ENCODE peak calls at places on chromosome 11, in seven cellular contexts. One of them, this sample, is unnamed.

GRCh38 chr11:872799-873198 is 30.1 kb downstream of the TSPAN4 start:
- DNase-seq in neuronal stem cell: no peak
- DNase-seq in mesendoderm: no peak
- DNase-seq in H9: no peak
- DNase-seq in trophoblast cell: no peak
- DNase-seq in mesenchymal stem cell: no peak
- DNase-seq in H1: no peak
- DNase-seq in this sample: no peak

GRCh38 chr11:20459865-20460264 is 72.3 kb downstream of the PRMT3 start:
- DNase-seq in mesendoderm: no peak
- DNase-seq in neuronal stem cell: no peak
- DNase-seq in mesenchymal stem cell: no peak
- DNase-seq in H1: no peak
- DNase-seq in H9: no peak
- DNase-seq in trophoblast cell: peak
- DNase-seq in this sample: no peak

GRCh38 chr11:58006940-58007339 is 16.7 kb upstream of the OR9Q1 start:
- DNase-seq in neuronal stem cell: no peak
- DNase-seq in trophoblast cell: no peak
- DNase-seq in H1: no peak
- DNase-seq in mesendoderm: no peak
- DNase-seq in mesenchymal stem cell: no peak
- DNase-seq in H9: no peak
- DNase-seq in this sample: peak

GRCh38 chr11:75591371-75591770 is 29.3 kb downstream of the SERPINH1 start:
- DNase-seq in trophoblast cell: no peak
- DNase-seq in neuronal stem cell: no peak
- DNase-seq in mesenchymal stem cell: no peak
- DNase-seq in H9: no peak
- DNase-seq in H1: no peak
- DNase-seq in mesendoderm: no peak
- DNase-seq in this sample: no peak

GRCh38 chr11:3905080-3905953 is 49.9 kb downstream of the STIM1 start:
- DNase-seq in mesenchymal stem cell: peak
- DNase-seq in trophoblast cell: peak
- DNase-seq in neuronal stem cell: no peak
- DNase-seq in H9: no peak
- DNase-seq in H1: no peak
- DNase-seq in mesendoderm: peak
- DNase-seq in this sample: peak

GRCh38 chr11:697811-698311 is 2.2 kb downstream of the TMEM80 start:
- DNase-seq in H9: peak
- DNase-seq in mesenchymal stem cell: peak
- DNase-seq in mesendoderm: no peak
- DNase-seq in neuronal stem cell: no peak
- DNase-seq in trophoblast cell: peak
- DNase-seq in H1: no peak
- DNase-seq in this sample: peak

GRCh38 chr11:75432911-75433321 is at the start of gene KLHL35:
- DNase-seq in H1: no peak
- DNase-seq in neuronal stem cell: no peak
- DNase-seq in trophoblast cell: no peak
- DNase-seq in mesenchymal stem cell: no peak
- DNase-seq in H9: peak
- DNase-seq in mesendoderm: no peak
- DNase-seq in this sample: no peak

GRCh38 chr11:116981216-116981887 is 116.9 kb downstream of the SIK3 start:
- DNase-seq in H1: no peak
- DNase-seq in mesendoderm: no peak
- DNase-seq in mesenchymal stem cell: no peak
- DNase-seq in neuronal stem cell: no peak
- DNase-seq in trophoblast cell: no peak
- DNase-seq in H9: no peak
- DNase-seq in this sample: no peak

GRCh38 chr11:127640822-127641485 is 640.4 kb upstream of the KIRREL3 start:
- DNase-seq in mesenchymal stem cell: peak
- DNase-seq in trophoblast cell: no peak
- DNase-seq in mesendoderm: no peak
- DNase-seq in H9: no peak
- DNase-seq in neuronal stem cell: no peak
- DNase-seq in H1: no peak
- DNase-seq in this sample: peak

GRCh38 chr11:47433991-47434786 is 8.0 kb upstream of the PSMC3 start:
- DNase-seq in mesendoderm: no peak
- DNase-seq in mesenchymal stem cell: no peak
- DNase-seq in H1: no peak
- DNase-seq in trophoblast cell: no peak
- DNase-seq in H9: no peak
- DNase-seq in neuronal stem cell: no peak
- DNase-seq in this sample: peak

GRCh38 chr11:116828632-116829524 is 829 bp upstream of the APOC3 start:
- DNase-seq in mesendoderm: peak
- DNase-seq in H1: no peak
- DNase-seq in neuronal stem cell: no peak
- DNase-seq in H9: no peak
- DNase-seq in mesenchymal stem cell: no peak
- DNase-seq in trophoblast cell: no peak
- DNase-seq in this sample: no peak

GRCh38 chr11:70384486-70385152 is 13.7 kb upstream of the CTTN start:
- DNase-seq in H1: no peak
- DNase-seq in mesendoderm: no peak
- DNase-seq in neuronal stem cell: no peak
- DNase-seq in H9: no peak
- DNase-seq in mesenchymal stem cell: no peak
- DNase-seq in trophoblast cell: no peak
- DNase-seq in this sample: no peak

GRCh38 chr11:14454861-14455632 is 44.6 kb downstream of the COPB1 start:
- DNase-seq in H9: no peak
- DNase-seq in trophoblast cell: peak
- DNase-seq in mesenchymal stem cell: peak
- DNase-seq in neuronal stem cell: peak
- DNase-seq in H1: no peak
- DNase-seq in mesendoderm: peak
- DNase-seq in this sample: peak

GRCh38 chr11:443542-444199 is 1.9 kb upstream of the ANO9 start:
- DNase-seq in mesendoderm: peak
- DNase-seq in mesenchymal stem cell: peak
- DNase-seq in H9: no peak
- DNase-seq in trophoblast cell: peak
- DNase-seq in neuronal stem cell: no peak
- DNase-seq in H1: no peak
- DNase-seq in this sample: peak

GRCh38 chr11:21625982-21626381 is 566.9 kb upstream of the ANO5 start:
- DNase-seq in mesendoderm: no peak
- DNase-seq in mesenchymal stem cell: no peak
- DNase-seq in H1: no peak
- DNase-seq in trophoblast cell: peak
- DNase-seq in H9: no peak
- DNase-seq in neuronal stem cell: no peak
- DNase-seq in this sample: no peak

GRCh38 chr11:126963603-126964353 is 36.8 kb downstream of the KIRREL3 start:
- DNase-seq in mesenchymal stem cell: no peak
- DNase-seq in H1: no peak
- DNase-seq in neuronal stem cell: no peak
- DNase-seq in trophoblast cell: no peak
- DNase-seq in mesendoderm: no peak
- DNase-seq in H9: no peak
- DNase-seq in this sample: peak

GRCh38 chr11:35792148-35792845 is 129.7 kb downstream of the TRIM44 start:
- DNase-seq in trophoblast cell: no peak
- DNase-seq in neuronal stem cell: no peak
- DNase-seq in mesenchymal stem cell: no peak
- DNase-seq in mesendoderm: no peak
- DNase-seq in H1: no peak
- DNase-seq in H9: no peak
- DNase-seq in this sample: no peak

GRCh38 chr11:2779981-2780849 is 80.4 kb upstream of the KCNQ1OT1 start:
- DNase-seq in H1: no peak
- DNase-seq in trophoblast cell: no peak
- DNase-seq in mesendoderm: no peak
- DNase-seq in mesenchymal stem cell: no peak
- DNase-seq in H9: peak
- DNase-seq in neuronal stem cell: no peak
- DNase-seq in this sample: no peak

GRCh38 chr11:23021287-23021863 is 161.1 kb upstream of the CCDC179 start:
- DNase-seq in H9: no peak
- DNase-seq in mesenchymal stem cell: peak
- DNase-seq in trophoblast cell: peak
- DNase-seq in mesendoderm: peak
- DNase-seq in neuronal stem cell: peak
- DNase-seq in H1: peak
- DNase-seq in this sample: peak

GRCh38 chr11:35553831-35554230 is 28.4 kb upstream of the PAMR1 start:
- DNase-seq in trophoblast cell: no peak
- DNase-seq in mesendoderm: peak
- DNase-seq in mesenchymal stem cell: peak
- DNase-seq in neuronal stem cell: no peak
- DNase-seq in H9: no peak
- DNase-seq in H1: no peak
- DNase-seq in this sample: peak

GRCh38 chr11:67545280-67545679 is 22.0 kb upstream of the CABP2 start:
- DNase-seq in mesendoderm: peak
- DNase-seq in H1: no peak
- DNase-seq in H9: peak
- DNase-seq in trophoblast cell: no peak
- DNase-seq in mesenchymal stem cell: no peak
- DNase-seq in neuronal stem cell: no peak
- DNase-seq in this sample: no peak

GRCh38 chr11:63911440-63911839 is 5.5 kb downstream of the RCOR2 start:
- DNase-seq in mesenchymal stem cell: no peak
- DNase-seq in H9: peak
- DNase-seq in trophoblast cell: peak
- DNase-seq in neuronal stem cell: no peak
- DNase-seq in H1: no peak
- DNase-seq in mesendoderm: no peak
- DNase-seq in this sample: no peak
- H3K23ac ChIP-seq in mesenchymal stem cell: no peak
- H3K23ac ChIP-seq in H9: no peak
- H3K23ac ChIP-seq in trophoblast cell: no peak
- H3K23ac ChIP-seq in neuronal stem cell: peak
- H3K23ac ChIP-seq in H1: no peak
- H3K23ac ChIP-seq in mesendoderm: no peak
- H3K23ac ChIP-seq in this sample: no peak

DNA sequence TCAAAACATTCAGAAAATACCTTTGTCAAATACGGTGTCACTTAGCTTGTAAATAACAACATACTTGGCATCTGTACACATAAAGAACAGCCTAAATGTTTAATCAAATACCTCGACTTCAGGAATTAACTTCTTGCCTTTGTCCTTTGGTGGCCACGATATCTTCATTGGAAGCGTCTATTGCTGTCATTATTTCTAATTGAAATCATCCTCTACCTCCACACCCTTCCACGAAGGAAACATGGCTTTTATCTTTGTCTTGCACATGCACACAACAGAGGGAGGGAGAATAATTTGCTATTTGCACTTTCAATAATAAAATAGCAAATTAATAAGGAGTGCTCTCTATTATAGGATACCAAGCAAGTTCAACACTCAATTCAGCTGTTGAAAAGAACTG is 25.8 kb upstream of the SOX6 start:
- DNase-seq in H1: no peak
- DNase-seq in mesenchymal stem cell: no peak
- DNase-seq in neuronal stem cell: no peak
- DNase-seq in trophoblast cell: no peak
- DNase-seq in mesendoderm: no peak
- DNase-seq in H9: no peak
- DNase-seq in this sample: no peak
- H3K23ac ChIP-seq in H1: no peak
- H3K23ac ChIP-seq in mesenchymal stem cell: no peak
- H3K23ac ChIP-seq in neuronal stem cell: no peak
- H3K23ac ChIP-seq in trophoblast cell: no peak
- H3K23ac ChIP-seq in mesendoderm: no peak
- H3K23ac ChIP-seq in H9: no peak
- H3K23ac ChIP-seq in this sample: peak

DNA sequence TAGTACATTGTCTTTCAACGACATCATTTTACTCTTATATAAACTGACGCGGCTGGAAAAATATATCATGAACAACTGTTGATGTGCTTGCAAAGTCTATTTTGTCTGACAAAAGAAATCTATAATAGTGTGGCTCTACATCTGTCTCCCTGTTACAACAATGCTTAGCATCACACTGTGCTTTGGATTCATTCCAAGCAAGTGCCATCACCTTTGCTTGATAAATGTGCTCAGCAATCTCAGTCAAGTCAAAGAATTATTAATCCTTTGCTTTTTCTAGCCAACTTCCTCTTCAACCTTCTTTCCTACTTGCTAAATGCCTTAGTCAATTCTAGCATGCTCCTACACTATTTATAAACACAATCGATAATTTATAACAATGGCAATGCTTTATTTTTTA is 140.5 kb downstream of the FCHSD2 start:
- DNase-seq in neuronal stem cell: no peak
- DNase-seq in H9: no peak
- DNase-seq in trophoblast cell: no peak
- DNase-seq in mesenchymal stem cell: no peak
- DNase-seq in mesendoderm: no peak
- DNase-seq in H1: no peak
- DNase-seq in this sample: no peak
- H3K23ac ChIP-seq in neuronal stem cell: no peak
- H3K23ac ChIP-seq in H9: no peak
- H3K23ac ChIP-seq in trophoblast cell: no peak
- H3K23ac ChIP-seq in mesenchymal stem cell: no peak
- H3K23ac ChIP-seq in mesendoderm: no peak
- H3K23ac ChIP-seq in H1: no peak
- H3K23ac ChIP-seq in this sample: no peak

GRCh38 chr11:17846852-17847453 is 112.4 kb downstream of the KCNC1 start:
- DNase-seq in mesenchymal stem cell: no peak
- DNase-seq in neuronal stem cell: peak
- DNase-seq in mesendoderm: peak
- DNase-seq in trophoblast cell: no peak
- DNase-seq in H9: no peak
- DNase-seq in H1: no peak
- DNase-seq in this sample: peak

GRCh38 chr11:17839973-17840611 is 105.5 kb downstream of the KCNC1 start:
- DNase-seq in mesenchymal stem cell: no peak
- DNase-seq in H1: no peak
- DNase-seq in neuronal stem cell: no peak
- DNase-seq in H9: no peak
- DNase-seq in mesendoderm: no peak
- DNase-seq in trophoblast cell: no peak
- DNase-seq in this sample: peak

GRCh38 chr11:17848709-17849108 is 114.1 kb downstream of the KCNC1 start:
- DNase-seq in H1: no peak
- DNase-seq in trophoblast cell: no peak
- DNase-seq in mesendoderm: no peak
- DNase-seq in neuronal stem cell: no peak
- DNase-seq in H9: no peak
- DNase-seq in mesenchymal stem cell: no peak
- DNase-seq in this sample: no peak

DNA sequence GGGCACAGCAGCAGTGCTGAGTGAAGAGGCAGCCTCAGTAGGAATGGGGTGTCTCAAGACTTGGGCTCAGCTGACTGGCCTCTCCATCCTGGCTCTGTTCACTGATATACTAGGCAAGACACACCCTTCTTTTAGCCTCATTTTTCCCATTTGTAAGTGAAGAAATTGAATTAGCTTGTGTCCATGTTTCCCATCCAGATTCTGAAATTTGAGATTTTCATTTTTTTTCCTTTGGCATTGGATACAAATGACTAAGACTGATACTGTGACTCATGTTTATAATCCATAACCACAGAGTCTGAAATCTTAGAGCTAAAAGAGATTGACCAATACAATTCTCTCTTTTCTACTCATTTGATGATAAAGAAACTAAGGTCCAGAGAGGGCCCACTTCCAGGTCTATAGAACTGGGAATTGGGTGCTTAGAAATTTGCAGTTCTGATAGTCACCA is 110.9 kb downstream of the KCNC1 start:
- DNase-seq in mesendoderm: no peak
- DNase-seq in H9: no peak
- DNase-seq in neuronal stem cell: no peak
- DNase-seq in H1: no peak
- DNase-seq in trophoblast cell: no peak
- DNase-seq in mesenchymal stem cell: peak
- DNase-seq in this sample: peak
- H3K23ac ChIP-seq in mesendoderm: no peak
- H3K23ac ChIP-seq in H9: no peak
- H3K23ac ChIP-seq in neuronal stem cell: no peak
- H3K23ac ChIP-seq in H1: no peak
- H3K23ac ChIP-seq in trophoblast cell: no peak
- H3K23ac ChIP-seq in mesenchymal stem cell: no peak
- H3K23ac ChIP-seq in this sample: no peak